ENCODE peak calls at places on chromosomes 7 and 10, in seven cellular contexts. W, V, I, D, X, A and F are unnamed samples.

GRCh38 chr7:140297192-140297591 is 101.1 kb downstream of the SLC37A3 start:
- DNase-seq in A (no peak), X (no peak), V (no peak), W (no peak), I (no peak), D (no peak), F (no peak)

GRCh38 chr7:105580022-105580740 is 1.1 kb downstream of the EFCAB10 start:
- DNase-seq in D (no peak), I (peak; percentile 9), A (no peak), W (no peak), V (no peak), X (no peak), F (no peak)

GRCh38 chr10:101570764-101571572 is 17.1 kb downstream of the POLL start:
- DNase-seq in W (no peak), D (no peak), I (no peak), X (no peak), A (no peak), V (no peak), F (no peak)

GRCh38 chr7:85748861-85749260 is 562.0 kb upstream of the SEMA3D start:
- DNase-seq in X (no peak), A (no peak), W (no peak), I (no peak), V (no peak), D (no peak), F (no peak)

GRCh38 chr7:78777844-78778243 is 675.6 kb downstream of the MAGI2 start:
- DNase-seq in A (no peak), V (no peak), X (no peak), I (no peak), W (no peak), D (no peak), F (no peak)

GRCh38 chr10:51743146-51743545 is 43.8 kb upstream of the CSTF2T start:
- DNase-seq in W (no peak), A (no peak), V (no peak), I (no peak), X (no peak), D (no peak), F (no peak)

GRCh38 chr7:98257701-98258100 is 5.7 kb upstream of the TECPR1 start:
- DNase-seq in W (no peak), A (no peak), X (no peak), V (no peak), I (no peak), D (no peak), F (no peak)

GRCh38 chr7:135993950-135994349 is 16.8 kb upstream of the MTPN start:
- DNase-seq in V (no peak), A (no peak), D (no peak), I (no peak), X (no peak), W (no peak), F (no peak)

GRCh38 chr7:111090834-111091233 is at the start of gene LRRN3:
- DNase-seq in X (peak; percentile 12), V (no peak), A (no peak), D (peak; percentile 74), I (peak; percentile 63), W (peak; percentile 89), F (no peak)

GRCh38 chr10:93590638-93591037 is 10.4 kb downstream of the RBP4 start:
- DNase-seq in I (no peak), W (no peak), A (no peak), X (no peak), D (no peak), V (no peak), F (no peak)
- H3K27ac ChIP-seq in I (no peak overlapping the region), W (no peak overlapping the region), A (no peak overlapping the region), X (no peak overlapping the region), D (no peak overlapping the region), V (no peak overlapping the region), F (no peak overlapping the region)

DNA sequence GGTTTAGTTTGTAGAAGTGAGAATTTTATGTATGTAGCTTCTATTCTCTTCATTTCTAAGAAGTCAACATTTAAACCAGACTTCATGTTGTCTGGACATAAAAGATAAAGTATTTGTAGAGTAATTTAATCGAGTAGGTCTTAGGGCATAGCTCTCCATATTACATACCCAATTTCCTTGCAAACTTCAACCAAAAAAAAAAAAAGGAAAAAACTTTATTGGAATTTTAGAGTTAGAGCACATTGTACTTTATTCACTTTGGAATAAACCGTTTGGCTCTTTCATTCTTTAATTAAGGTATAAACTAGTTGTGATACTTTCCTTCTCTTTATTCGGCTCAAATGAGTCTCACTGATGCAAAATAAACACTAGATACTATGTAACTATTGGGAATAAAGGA is 36.0 kb downstream of the PTER start:
- DNase-seq in D (no peak), I (no peak), X (no peak), V (no peak), W (no peak), A (no peak), F (no peak)
- H3K27ac ChIP-seq in D (no peak overlapping the region), I (no peak overlapping the region), X (no peak overlapping the region), V (no peak overlapping the region), W (no peak overlapping the region), A (no peak overlapping the region), F (no peak overlapping the region)

GRCh38 chr10:17234541-17234940 is 6.5 kb downstream of the VIM start:
- DNase-seq in A (no peak), W (no peak), I (no peak), D (no peak), X (no peak), V (no peak), F (no peak)
- H3K27ac ChIP-seq in A (peak overlapping the region; percentile 2), W (peak overlapping the region; percentile 99), I (no peak overlapping the region), D (no peak overlapping the region), X (no peak overlapping the region), V (no peak overlapping the region), F (no peak overlapping the region)

GRCh38 chr10:73601486-73601921 is 10.4 kb upstream of the USP54 start:
- DNase-seq in W (peak; percentile 18), D (no peak), A (no peak), X (no peak), I (no peak), V (peak; percentile 59), F (no peak)
- H3K27ac ChIP-seq in W (no peak overlapping the region), D (no peak overlapping the region), A (no peak overlapping the region), X (peak overlapping the region; percentile 24), I (no peak overlapping the region), V (no peak overlapping the region), F (no peak overlapping the region)

DNA sequence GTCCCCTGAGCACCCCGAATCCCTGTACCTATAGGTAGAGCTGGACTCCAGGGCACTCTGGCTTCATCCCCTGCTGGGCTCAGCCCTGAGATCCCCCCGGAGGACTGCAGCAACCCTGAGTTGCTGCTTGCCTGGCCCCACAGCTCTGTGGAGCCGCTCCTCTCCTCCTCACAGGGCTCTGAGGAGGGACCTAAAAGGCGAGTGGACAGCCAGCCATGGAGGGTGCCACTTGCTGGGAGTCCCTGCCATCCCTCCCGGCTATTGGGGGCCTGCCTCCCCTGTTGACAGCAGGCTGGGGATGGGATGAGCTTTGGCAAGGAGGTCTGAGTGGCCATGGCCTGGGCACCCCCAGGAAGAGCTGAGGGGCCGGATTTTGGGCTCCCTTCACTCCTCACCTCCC is 28.0 kb upstream of the RASGEF1A start:
- DNase-seq in I (no peak), V (no peak), X (no peak), W (no peak), D (no peak), A (no peak), F (no peak)
- H3K27ac ChIP-seq in I (no peak overlapping the region), V (no peak overlapping the region), X (no peak overlapping the region), W (no peak overlapping the region), D (no peak overlapping the region), A (no peak overlapping the region), F (no peak overlapping the region)

GRCh38 chr7:49074538-49074937 is 150.2 kb downstream of the CDC14C start:
- DNase-seq in X (no peak), V (no peak), I (no peak), D (no peak), A (no peak), W (no peak), F (no peak)
- H3K27ac ChIP-seq in X (no peak overlapping the region), V (no peak overlapping the region), I (no peak overlapping the region), D (no peak overlapping the region), A (no peak overlapping the region), W (no peak overlapping the region), F (no peak overlapping the region)